ENCODE peak calls at places on chromosomes 5 and 9, in seven cellular contexts. D is naive thymus-derived CD8-positive, alpha-beta T cell; A is activated naive CD4-positive, alpha-beta T cell; R is activated T-helper 1 cell treated with Interleukin-2 at 50 U/mL for 16 hours; F is NCI-H2081; U is GM23248; J is C1 segment of cervical spinal cord. E is an unnamed sample.

GRCh38 chr9:135514342-135515082 is 6.7 kb upstream of the LCN1 start:
- DNase-seq in D (no peak), A (no peak), R (no peak), F (no peak), U (no peak), J (no peak), E (no peak)

GRCh38 chr9:16132513-16132912 is 579.7 kb downstream of the CCDC171 start:
- DNase-seq in D (no peak), A (no peak), R (no peak), F (no peak), U (peak), J (no peak), E (no peak)

GRCh38 chr5:93252165-93252564 is 328.9 kb downstream of the NR2F1-AS1 start:
- DNase-seq in D (no peak), A (no peak), R (no peak), F (no peak), U (no peak), J (no peak), E (no peak)

GRCh38 chr5:82259172-82259800 is 18.9 kb downstream of the RPS23 start:
- DNase-seq in D (no peak), A (no peak), R (no peak), F (peak), U (peak), J (no peak), E (peak)

GRCh38 chr5:160444407-160444806 is 22.8 kb downstream of the PTTG1 start:
- DNase-seq in D (no peak), A (no peak), R (no peak), F (no peak), U (no peak), J (no peak), E (no peak)

GRCh38 chr5:139904566-139905400 is 109.2 kb downstream of the PSD2 start:
- DNase-seq in D (no peak), A (no peak), R (no peak), F (no peak), U (no peak), J (no peak), E (no peak)

GRCh38 chr9:125380406-125380805 is 118.8 kb downstream of the GAPVD1 start:
- DNase-seq in D (no peak), A (no peak), R (no peak), F (no peak), U (peak), J (no peak), E (no peak)

GRCh38 chr9:126915846-126916543 is 1.4 kb downstream of the RALGPS1 start:
- DNase-seq in D (no peak), A (no peak), R (no peak), F (no peak), U (no peak), J (no peak), E (no peak)

GRCh38 chr5:138542120-138542955 is 698 bp downstream of the ETF1 start:
- DNase-seq in D (no peak), A (no peak), R (no peak), F (no peak), U (peak), J (no peak), E (peak)

GRCh38 chr9:115262952-115263351 is 145.0 kb upstream of the TNC start:
- DNase-seq in D (no peak), A (no peak), R (no peak), F (peak), U (peak), J (no peak), E (no peak)

GRCh38 chr9:135693265-135693664 is 6.0 kb downstream of the SOHLH1 start:
- DNase-seq in D (no peak), A (no peak), R (no peak), F (no peak), U (no peak), J (no peak), E (no peak)

GRCh38 chr5:34833991-34834793 is 4.8 kb upstream of the TTC23L start:
- DNase-seq in D (no peak), A (no peak), R (no peak), F (no peak), U (no peak), J (no peak), E (no peak)

GRCh38 chr9:115373000-115373709 is 255.2 kb upstream of the TNC start:
- DNase-seq in D (no peak), A (no peak), R (no peak), F (no peak), U (peak), J (no peak), E (no peak)

GRCh38 chr5:151223447-151224264 is at the start of gene CCDC69:
- DNase-seq in D (peak), A (peak), R (peak), F (peak), U (peak), J (peak), E (peak)

GRCh38 chr9:113851860-113852259 is 24.2 kb upstream of the ZNF618 start:
- DNase-seq in D (no peak), A (no peak), R (no peak), F (no peak), U (no peak), J (no peak), E (no peak)

GRCh38 chr9:127903557-127904475 is 4.4 kb upstream of the ST6GALNAC6 start:
- DNase-seq in D (peak), A (peak), R (peak), F (no peak), U (peak), J (no peak), E (no peak)

GRCh38 chr5:139914218-139914807 is 118.7 kb downstream of the PSD2 start:
- DNase-seq in D (no peak), A (no peak), R (no peak), F (no peak), U (no peak), J (no peak), E (no peak)

GRCh38 chr9:129412814-129413536 is 207.9 kb downstream of the C9orf50 start:
- DNase-seq in D (no peak), A (no peak), R (peak), F (peak), U (peak), J (peak), E (peak)

GRCh38 chr5:132190161-132190817 is 37.4 kb downstream of the P4HA2 start:
- DNase-seq in D (peak), A (no peak), R (no peak), F (peak), U (peak), J (no peak), E (peak)

GRCh38 chr9:126986506-126986951 is 71.9 kb downstream of the RALGPS1 start:
- DNase-seq in D (peak), A (no peak), R (peak), F (no peak), U (peak), J (no peak), E (no peak)

GRCh38 chr5:79235222-79235577 is 731 bp upstream of the JMY start:
- DNase-seq in D (no peak), A (no peak), R (no peak), F (peak), U (peak), J (no peak), E (no peak)

GRCh38 chr9:99414321-99414720 is 192.2 kb downstream of the SEC61B start:
- DNase-seq in D (no peak), A (no peak), R (no peak), F (no peak), U (no peak), J (no peak), E (no peak)

GRCh38 chr5:41649659-41650058 is 139.3 kb upstream of the PLCXD3 start:
- DNase-seq in D (no peak), A (no peak), R (no peak), F (no peak), U (peak), J (no peak), E (no peak)

E was measured in AML-193.